ENCODE peak calls at places on chromosomes 16 and 17, in eight cellular contexts. One of them, this sample, is unnamed.

GRCh38 chr16:53904533-53904932 is 200.6 kb downstream of the FTO start:
- DNase-seq in hepatocyte: peak
- DNase-seq in left ventricle myocardium inferior: no peak
- DNase-seq in A549: no peak
- DNase-seq in fibroblast of pulmonary artery: no peak
- DNase-seq in SK-N-SH: no peak
- DNase-seq in activated B cell treated with CpG ODN at 0.5 μM for 24 hours: no peak
- DNase-seq in heart left ventricle: no peak
- DNase-seq in this sample: no peak

GRCh38 chr17:46154151-46154816 is 38.9 kb downstream of the KANSL1 start:
- DNase-seq in hepatocyte: no peak
- DNase-seq in left ventricle myocardium inferior: no peak
- DNase-seq in A549: no peak
- DNase-seq in fibroblast of pulmonary artery: peak
- DNase-seq in SK-N-SH: no peak
- DNase-seq in activated B cell treated with CpG ODN at 0.5 μM for 24 hours: no peak
- DNase-seq in heart left ventricle: no peak
- DNase-seq in this sample: no peak

GRCh38 chr16:56657555-56658430 is at the start of gene MT1F:
- DNase-seq in hepatocyte: peak
- DNase-seq in left ventricle myocardium inferior: peak
- DNase-seq in A549: peak
- DNase-seq in fibroblast of pulmonary artery: peak
- DNase-seq in SK-N-SH: peak
- DNase-seq in activated B cell treated with CpG ODN at 0.5 μM for 24 hours: peak
- DNase-seq in heart left ventricle: peak
- DNase-seq in this sample: peak

GRCh38 chr17:16945513-16946201 is 26.3 kb downstream of the TNFRSF13B start:
- DNase-seq in hepatocyte: peak
- DNase-seq in left ventricle myocardium inferior: no peak
- DNase-seq in A549: no peak
- DNase-seq in fibroblast of pulmonary artery: no peak
- DNase-seq in SK-N-SH: peak
- DNase-seq in activated B cell treated with CpG ODN at 0.5 μM for 24 hours: no peak
- DNase-seq in heart left ventricle: no peak
- DNase-seq in this sample: no peak

GRCh38 chr17:27345141-27345904 is 51.4 kb downstream of the WSB1 start:
- DNase-seq in hepatocyte: peak
- DNase-seq in left ventricle myocardium inferior: no peak
- DNase-seq in A549: no peak
- DNase-seq in fibroblast of pulmonary artery: peak
- DNase-seq in SK-N-SH: no peak
- DNase-seq in activated B cell treated with CpG ODN at 0.5 μM for 24 hours: no peak
- DNase-seq in heart left ventricle: no peak
- DNase-seq in this sample: no peak

GRCh38 chr17:2058521-2059124 is 3.7 kb downstream of the HIC1 start:
- DNase-seq in hepatocyte: peak
- DNase-seq in left ventricle myocardium inferior: peak
- DNase-seq in A549: peak
- DNase-seq in fibroblast of pulmonary artery: peak
- DNase-seq in SK-N-SH: no peak
- DNase-seq in activated B cell treated with CpG ODN at 0.5 μM for 24 hours: peak
- DNase-seq in heart left ventricle: peak
- DNase-seq in this sample: no peak

GRCh38 chr17:18122991-18123753 is 14.6 kb downstream of the MYO15A start:
- DNase-seq in hepatocyte: no peak
- DNase-seq in left ventricle myocardium inferior: no peak
- DNase-seq in A549: no peak
- DNase-seq in fibroblast of pulmonary artery: no peak
- DNase-seq in SK-N-SH: no peak
- DNase-seq in activated B cell treated with CpG ODN at 0.5 μM for 24 hours: no peak
- DNase-seq in heart left ventricle: no peak
- DNase-seq in this sample: no peak

GRCh38 chr17:74450231-74450630 is 16.2 kb upstream of the CD300A start:
- DNase-seq in hepatocyte: no peak
- DNase-seq in left ventricle myocardium inferior: no peak
- DNase-seq in A549: no peak
- DNase-seq in fibroblast of pulmonary artery: no peak
- DNase-seq in SK-N-SH: no peak
- DNase-seq in activated B cell treated with CpG ODN at 0.5 μM for 24 hours: no peak
- DNase-seq in heart left ventricle: no peak
- DNase-seq in this sample: no peak

GRCh38 chr17:75779250-75779986 is 5.2 kb upstream of the UNK start:
- DNase-seq in hepatocyte: peak
- DNase-seq in left ventricle myocardium inferior: peak
- DNase-seq in A549: peak
- DNase-seq in fibroblast of pulmonary artery: peak
- DNase-seq in SK-N-SH: peak
- DNase-seq in activated B cell treated with CpG ODN at 0.5 μM for 24 hours: peak
- DNase-seq in heart left ventricle: peak
- DNase-seq in this sample: peak

GRCh38 chr16:84144859-84145639 is at the start of the genes DNAAF1 and HSDL1:
- DNase-seq in hepatocyte: peak
- DNase-seq in left ventricle myocardium inferior: peak
- DNase-seq in A549: peak
- DNase-seq in fibroblast of pulmonary artery: peak
- DNase-seq in SK-N-SH: peak
- DNase-seq in activated B cell treated with CpG ODN at 0.5 μM for 24 hours: peak
- DNase-seq in heart left ventricle: peak
- DNase-seq in this sample: peak

GRCh38 chr16:79658301-79659001 is 57.9 kb upstream of the MAF start:
- DNase-seq in hepatocyte: peak
- DNase-seq in left ventricle myocardium inferior: no peak
- DNase-seq in A549: peak
- DNase-seq in fibroblast of pulmonary artery: peak
- DNase-seq in SK-N-SH: no peak
- DNase-seq in activated B cell treated with CpG ODN at 0.5 μM for 24 hours: no peak
- DNase-seq in heart left ventricle: no peak
- DNase-seq in this sample: no peak

GRCh38 chr16:48236286-48236685 is 7.8 kb upstream of the LONP2 start:
- DNase-seq in hepatocyte: no peak
- DNase-seq in left ventricle myocardium inferior: no peak
- DNase-seq in A549: no peak
- DNase-seq in fibroblast of pulmonary artery: no peak
- DNase-seq in SK-N-SH: no peak
- DNase-seq in activated B cell treated with CpG ODN at 0.5 μM for 24 hours: no peak
- DNase-seq in heart left ventricle: no peak
- DNase-seq in this sample: no peak

GRCh38 chr16:86869288-86870022 is 291.1 kb downstream of the FOXL1 start:
- DNase-seq in hepatocyte: no peak
- DNase-seq in left ventricle myocardium inferior: no peak
- DNase-seq in A549: no peak
- DNase-seq in fibroblast of pulmonary artery: no peak
- DNase-seq in SK-N-SH: no peak
- DNase-seq in activated B cell treated with CpG ODN at 0.5 μM for 24 hours: no peak
- DNase-seq in heart left ventricle: no peak
- DNase-seq in this sample: no peak

GRCh38 chr17:12637015-12637414 is 28.7 kb upstream of the MYOCD start:
- DNase-seq in hepatocyte: peak
- DNase-seq in left ventricle myocardium inferior: no peak
- DNase-seq in A549: peak
- DNase-seq in fibroblast of pulmonary artery: peak
- DNase-seq in SK-N-SH: no peak
- DNase-seq in activated B cell treated with CpG ODN at 0.5 μM for 24 hours: no peak
- DNase-seq in heart left ventricle: no peak
- DNase-seq in this sample: no peak

GRCh38 chr17:78653382-78653781 is 76.2 kb upstream of the DNAH17 start:
- DNase-seq in hepatocyte: no peak
- DNase-seq in left ventricle myocardium inferior: no peak
- DNase-seq in A549: peak
- DNase-seq in fibroblast of pulmonary artery: peak
- DNase-seq in SK-N-SH: peak
- DNase-seq in activated B cell treated with CpG ODN at 0.5 μM for 24 hours: no peak
- DNase-seq in heart left ventricle: no peak
- DNase-seq in this sample: no peak

DNA sequence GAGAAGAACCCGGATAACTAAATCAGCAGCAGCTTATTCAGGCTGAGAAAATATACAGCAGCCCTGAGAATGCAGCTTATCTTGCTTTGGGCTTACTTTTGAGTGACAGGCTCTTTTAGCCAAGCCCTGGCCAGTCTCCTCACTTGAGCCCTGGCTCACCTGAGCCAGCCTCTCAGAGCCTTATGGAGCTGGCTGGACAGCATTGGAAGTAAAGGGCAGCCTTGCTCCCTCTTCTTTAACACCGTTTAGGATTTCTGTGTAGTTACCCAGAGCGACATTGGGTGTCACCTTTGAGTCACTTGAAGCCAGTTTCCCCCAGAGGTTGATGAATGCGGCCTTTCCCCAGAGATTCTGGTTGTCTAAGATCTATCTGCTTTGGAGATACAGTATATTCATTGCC is 7.7 kb upstream of the NPIPB2 start:
- DNase-seq in hepatocyte: peak
- DNase-seq in left ventricle myocardium inferior: no peak
- DNase-seq in A549: peak
- DNase-seq in fibroblast of pulmonary artery: peak
- DNase-seq in SK-N-SH: peak
- DNase-seq in activated B cell treated with CpG ODN at 0.5 μM for 24 hours: no peak
- DNase-seq in heart left ventricle: no peak
- DNase-seq in this sample: no peak
- TF ChIP-seq CTCF in hepatocyte: peak
- TF ChIP-seq CTCF in left ventricle myocardium inferior: peak
- TF ChIP-seq CTCF in A549: peak
- TF ChIP-seq CTCF in fibroblast of pulmonary artery: peak
- TF ChIP-seq CTCF in SK-N-SH: peak
- TF ChIP-seq CTCF in activated B cell treated with CpG ODN at 0.5 μM for 24 hours: peak
- TF ChIP-seq CTCF in heart left ventricle: peak
- TF ChIP-seq CTCF in this sample: no peak

DNA sequence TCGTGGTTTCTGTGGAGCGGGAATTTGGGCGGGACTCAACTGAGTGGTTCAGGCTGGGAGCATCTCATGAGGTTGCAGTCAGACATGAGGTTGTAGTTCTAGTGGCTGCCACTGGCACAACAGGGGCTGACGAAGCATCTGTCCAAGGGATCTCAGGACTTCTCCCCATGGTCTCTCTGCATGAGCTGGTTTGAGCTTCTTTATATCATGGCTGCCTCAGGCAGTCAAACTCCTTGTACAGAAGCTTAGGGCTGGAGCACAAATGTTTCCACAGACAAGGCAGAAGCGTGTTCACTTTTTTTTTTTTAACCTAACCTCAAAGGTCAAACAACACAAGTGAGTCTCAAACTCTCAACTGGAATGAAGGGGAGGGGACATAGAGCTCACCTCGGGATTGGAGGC is 243.3 kb downstream of the MSI2 start:
- DNase-seq in hepatocyte: no peak
- DNase-seq in left ventricle myocardium inferior: no peak
- DNase-seq in A549: peak
- DNase-seq in fibroblast of pulmonary artery: no peak
- DNase-seq in SK-N-SH: peak
- DNase-seq in activated B cell treated with CpG ODN at 0.5 μM for 24 hours: no peak
- DNase-seq in heart left ventricle: no peak
- DNase-seq in this sample: no peak
- TF ChIP-seq CTCF in hepatocyte: no peak
- TF ChIP-seq CTCF in left ventricle myocardium inferior: no peak
- TF ChIP-seq CTCF in A549: no peak
- TF ChIP-seq CTCF in fibroblast of pulmonary artery: no peak
- TF ChIP-seq CTCF in SK-N-SH: no peak
- TF ChIP-seq CTCF in activated B cell treated with CpG ODN at 0.5 μM for 24 hours: no peak
- TF ChIP-seq CTCF in heart left ventricle: no peak
- TF ChIP-seq CTCF in this sample: no peak

GRCh38 chr16:89409161-89409711 is 81.1 kb downstream of the ANKRD11 start:
- DNase-seq in hepatocyte: peak
- DNase-seq in left ventricle myocardium inferior: no peak
- DNase-seq in A549: no peak
- DNase-seq in fibroblast of pulmonary artery: peak
- DNase-seq in SK-N-SH: no peak
- DNase-seq in activated B cell treated with CpG ODN at 0.5 μM for 24 hours: no peak
- DNase-seq in heart left ventricle: no peak
- DNase-seq in this sample: no peak

GRCh38 chr16:89412811-89413210 is 77.5 kb downstream of the ANKRD11 start:
- DNase-seq in hepatocyte: no peak
- DNase-seq in left ventricle myocardium inferior: peak
- DNase-seq in A549: no peak
- DNase-seq in fibroblast of pulmonary artery: no peak
- DNase-seq in SK-N-SH: peak
- DNase-seq in activated B cell treated with CpG ODN at 0.5 μM for 24 hours: no peak
- DNase-seq in heart left ventricle: peak
- DNase-seq in this sample: no peak

GRCh38 chr16:89411335-89411850 is 79.0 kb downstream of the ANKRD11 start:
- DNase-seq in hepatocyte: no peak
- DNase-seq in left ventricle myocardium inferior: no peak
- DNase-seq in A549: no peak
- DNase-seq in fibroblast of pulmonary artery: no peak
- DNase-seq in SK-N-SH: no peak
- DNase-seq in activated B cell treated with CpG ODN at 0.5 μM for 24 hours: no peak
- DNase-seq in heart left ventricle: no peak
- DNase-seq in this sample: no peak

GRCh38 chr16:89410322-89410721 is 80.0 kb downstream of the ANKRD11 start:
- DNase-seq in hepatocyte: no peak
- DNase-seq in left ventricle myocardium inferior: no peak
- DNase-seq in A549: no peak
- DNase-seq in fibroblast of pulmonary artery: no peak
- DNase-seq in SK-N-SH: no peak
- DNase-seq in activated B cell treated with CpG ODN at 0.5 μM for 24 hours: no peak
- DNase-seq in heart left ventricle: no peak
- DNase-seq in this sample: no peak

GRCh38 chr16:89410794-89411309 is 79.5 kb downstream of the ANKRD11 start:
- DNase-seq in hepatocyte: peak
- DNase-seq in left ventricle myocardium inferior: peak
- DNase-seq in A549: no peak
- DNase-seq in fibroblast of pulmonary artery: peak
- DNase-seq in SK-N-SH: peak
- DNase-seq in activated B cell treated with CpG ODN at 0.5 μM for 24 hours: no peak
- DNase-seq in heart left ventricle: peak
- DNase-seq in this sample: no peak
- TF ChIP-seq CTCF in hepatocyte: no peak
- TF ChIP-seq CTCF in left ventricle myocardium inferior: peak
- TF ChIP-seq CTCF in A549: no peak
- TF ChIP-seq CTCF in fibroblast of pulmonary artery: peak
- TF ChIP-seq CTCF in SK-N-SH: peak
- TF ChIP-seq CTCF in activated B cell treated with CpG ODN at 0.5 μM for 24 hours: no peak
- TF ChIP-seq CTCF in heart left ventricle: no peak
- TF ChIP-seq CTCF in this sample: no peak

GRCh38 chr17:81120695-81121621 is 44.3 kb upstream of the PVALEF start:
- DNase-seq in hepatocyte: no peak
- DNase-seq in left ventricle myocardium inferior: no peak
- DNase-seq in A549: peak
- DNase-seq in fibroblast of pulmonary artery: no peak
- DNase-seq in SK-N-SH: no peak
- DNase-seq in activated B cell treated with CpG ODN at 0.5 μM for 24 hours: no peak
- DNase-seq in heart left ventricle: no peak
- DNase-seq in this sample: no peak

GRCh38 chr17:81117672-81118198 is 47.6 kb upstream of the PVALEF start:
- DNase-seq in hepatocyte: no peak
- DNase-seq in left ventricle myocardium inferior: no peak
- DNase-seq in A549: no peak
- DNase-seq in fibroblast of pulmonary artery: no peak
- DNase-seq in SK-N-SH: no peak
- DNase-seq in activated B cell treated with CpG ODN at 0.5 μM for 24 hours: no peak
- DNase-seq in heart left ventricle: no peak
- DNase-seq in this sample: no peak

GRCh38 chr17:81120149-81120484 is 45.2 kb upstream of the PVALEF start:
- DNase-seq in hepatocyte: no peak
- DNase-seq in left ventricle myocardium inferior: no peak
- DNase-seq in A549: no peak
- DNase-seq in fibroblast of pulmonary artery: no peak
- DNase-seq in SK-N-SH: no peak
- DNase-seq in activated B cell treated with CpG ODN at 0.5 μM for 24 hours: no peak
- DNase-seq in heart left ventricle: no peak
- DNase-seq in this sample: no peak

GRCh38 chr17:81118308-81119221 is 46.7 kb upstream of the PVALEF start:
- DNase-seq in hepatocyte: no peak
- DNase-seq in left ventricle myocardium inferior: no peak
- DNase-seq in A549: no peak
- DNase-seq in fibroblast of pulmonary artery: no peak
- DNase-seq in SK-N-SH: no peak
- DNase-seq in activated B cell treated with CpG ODN at 0.5 μM for 24 hours: no peak
- DNase-seq in heart left ventricle: no peak
- DNase-seq in this sample: no peak

GRCh38 chr17:81119223-81120148 is 45.8 kb upstream of the PVALEF start:
- DNase-seq in hepatocyte: peak
- DNase-seq in left ventricle myocardium inferior: peak
- DNase-seq in A549: peak
- DNase-seq in fibroblast of pulmonary artery: peak
- DNase-seq in SK-N-SH: peak
- DNase-seq in activated B cell treated with CpG ODN at 0.5 μM for 24 hours: peak
- DNase-seq in heart left ventricle: peak
- DNase-seq in this sample: peak
- TF ChIP-seq CTCF in hepatocyte: peak
- TF ChIP-seq CTCF in left ventricle myocardium inferior: no peak
- TF ChIP-seq CTCF in A549: peak
- TF ChIP-seq CTCF in fibroblast of pulmonary artery: no peak
- TF ChIP-seq CTCF in SK-N-SH: no peak
- TF ChIP-seq CTCF in activated B cell treated with CpG ODN at 0.5 μM for 24 hours: no peak
- TF ChIP-seq CTCF in heart left ventricle: no peak
- TF ChIP-seq CTCF in this sample: no peak